ENCODE peak calls at places on chromosome 1, in four cellular contexts. N is ELF-1, Q is left cardiac atrium, G is NCI-H345. M is an unnamed sample.

GRCh38 chr1:226111865-226112395 is 49.4 kb downstream of the H3-3A start:
- DNase-seq in N (no peak), Q (no peak), G (no peak), M (no peak)

GRCh38 chr1:152495066-152495675 is 15.4 kb upstream of the LCE5A start:
- DNase-seq in N (peak), Q (no peak), G (no peak), M (no peak)

GRCh38 chr1:24107462-24108225 is 4.3 kb downstream of the MYOM3 start:
- DNase-seq in N (peak), Q (no peak), G (no peak), M (peak)

GRCh38 chr1:51058863-51059262 is 43.2 kb upstream of the C1orf185 start:
- DNase-seq in N (peak), Q (no peak), G (no peak), M (no peak)

GRCh38 chr1:66168919-66169725 is 364.8 kb upstream of the SGIP1 start:
- DNase-seq in N (no peak), Q (no peak), G (peak), M (no peak)

GRCh38 chr1:221161571-221162041 is 282.4 kb downstream of the HLX start:
- DNase-seq in N (no peak), Q (no peak), G (no peak), M (no peak)

GRCh38 chr1:12480031-12480430 is 138.0 kb downstream of the DHRS3 start:
- DNase-seq in N (no peak), Q (no peak), G (no peak), M (no peak)

GRCh38 chr1:154427173-154428139 is 22.3 kb downstream of the IL6R start:
- DNase-seq in N (no peak), Q (peak), G (no peak), M (peak)

GRCh38 chr1:228362141-228362883 is 44.3 kb downstream of the TRIM11 start:
- DNase-seq in N (no peak), Q (no peak), G (no peak), M (peak)

GRCh38 chr1:27235827-27236226 is 1.4 kb downstream of the WDTC1 start:
- DNase-seq in N (peak), Q (no peak), G (no peak), M (no peak)

GRCh38 chr1:117981455-117982192 is 52.1 kb downstream of the WDR3 start:
- DNase-seq in N (no peak), Q (no peak), G (no peak), M (no peak)

GRCh38 chr1:208183977-208184901 is 59.9 kb downstream of the PLXNA2 start:
- DNase-seq in N (peak), Q (peak), G (peak), M (peak)

M was measured in psoas muscle.